ENCODE peak calls at places on chromosomes 5 and 9, in six cellular contexts. One of them, this sample, is unnamed.

GRCh38 chr5:141564216-141564692 is 54.5 kb downstream of the DIAPH1 start:
- DNase-seq in Panc1: peak; percentile 87
- DNase-seq in naive thymus-derived CD4-positive, alpha-beta T cell: peak; percentile 82
- DNase-seq in OCI-LY7: peak; percentile 97
- DNase-seq in AG04450: peak; percentile 90
- DNase-seq in tibial nerve: peak; percentile 92
- DNase-seq in this sample: peak; percentile 16

GRCh38 chr9:135596211-135596610 is 34.7 kb downstream of the PAEP start:
- DNase-seq in Panc1: no peak
- DNase-seq in naive thymus-derived CD4-positive, alpha-beta T cell: no peak
- DNase-seq in OCI-LY7: no peak
- DNase-seq in AG04450: no peak
- DNase-seq in tibial nerve: no peak
- DNase-seq in this sample: no peak

GRCh38 chr9:136840140-136840876 is 2.0 kb upstream of the AJM1 start:
- DNase-seq in Panc1: no peak
- DNase-seq in naive thymus-derived CD4-positive, alpha-beta T cell: no peak
- DNase-seq in OCI-LY7: no peak
- DNase-seq in AG04450: no peak
- DNase-seq in tibial nerve: no peak
- DNase-seq in this sample: no peak

GRCh38 chr5:54257366-54258118 is 52.8 kb downstream of the ARL15 start:
- DNase-seq in Panc1: no peak
- DNase-seq in naive thymus-derived CD4-positive, alpha-beta T cell: no peak
- DNase-seq in OCI-LY7: no peak
- DNase-seq in AG04450: no peak
- DNase-seq in tibial nerve: no peak
- DNase-seq in this sample: no peak

GRCh38 chr9:28234899-28235277 is 661.6 kb upstream of the C9orf72 start:
- DNase-seq in Panc1: no peak
- DNase-seq in naive thymus-derived CD4-positive, alpha-beta T cell: no peak
- DNase-seq in OCI-LY7: no peak
- DNase-seq in AG04450: no peak
- DNase-seq in tibial nerve: no peak
- DNase-seq in this sample: no peak

GRCh38 chr5:159912033-159912800 is 4.1 kb upstream of the ADRA1B start:
- DNase-seq in Panc1: no peak
- DNase-seq in naive thymus-derived CD4-positive, alpha-beta T cell: no peak
- DNase-seq in OCI-LY7: no peak
- DNase-seq in AG04450: no peak
- DNase-seq in tibial nerve: no peak
- DNase-seq in this sample: no peak

GRCh38 chr9:107653263-107653821 is 163.8 kb upstream of the KLF4 start:
- DNase-seq in Panc1: no peak
- DNase-seq in naive thymus-derived CD4-positive, alpha-beta T cell: no peak
- DNase-seq in OCI-LY7: no peak
- DNase-seq in AG04450: no peak
- DNase-seq in tibial nerve: no peak
- DNase-seq in this sample: no peak

GRCh38 chr5:1542755-1543154 is 19.0 kb upstream of the LPCAT1 start:
- DNase-seq in Panc1: peak; percentile 72
- DNase-seq in naive thymus-derived CD4-positive, alpha-beta T cell: no peak
- DNase-seq in OCI-LY7: no peak
- DNase-seq in AG04450: no peak
- DNase-seq in tibial nerve: peak; percentile 40
- DNase-seq in this sample: no peak

GRCh38 chr9:65410926-65411325 is 125.9 kb upstream of the FOXD4L5 start:
- DNase-seq in Panc1: no peak
- DNase-seq in naive thymus-derived CD4-positive, alpha-beta T cell: no peak
- DNase-seq in OCI-LY7: no peak
- DNase-seq in AG04450: no peak
- DNase-seq in tibial nerve: no peak
- DNase-seq in this sample: no peak

GRCh38 chr9:65409471-65409980 is 124.5 kb upstream of the FOXD4L5 start:
- DNase-seq in Panc1: no peak
- DNase-seq in naive thymus-derived CD4-positive, alpha-beta T cell: no peak
- DNase-seq in OCI-LY7: no peak
- DNase-seq in AG04450: no peak
- DNase-seq in tibial nerve: no peak
- DNase-seq in this sample: no peak

GRCh38 chr9:65411901-65412300 is 126.9 kb upstream of the FOXD4L5 start:
- DNase-seq in Panc1: no peak
- DNase-seq in naive thymus-derived CD4-positive, alpha-beta T cell: no peak
- DNase-seq in OCI-LY7: no peak
- DNase-seq in AG04450: no peak
- DNase-seq in tibial nerve: no peak
- DNase-seq in this sample: no peak

DNA sequence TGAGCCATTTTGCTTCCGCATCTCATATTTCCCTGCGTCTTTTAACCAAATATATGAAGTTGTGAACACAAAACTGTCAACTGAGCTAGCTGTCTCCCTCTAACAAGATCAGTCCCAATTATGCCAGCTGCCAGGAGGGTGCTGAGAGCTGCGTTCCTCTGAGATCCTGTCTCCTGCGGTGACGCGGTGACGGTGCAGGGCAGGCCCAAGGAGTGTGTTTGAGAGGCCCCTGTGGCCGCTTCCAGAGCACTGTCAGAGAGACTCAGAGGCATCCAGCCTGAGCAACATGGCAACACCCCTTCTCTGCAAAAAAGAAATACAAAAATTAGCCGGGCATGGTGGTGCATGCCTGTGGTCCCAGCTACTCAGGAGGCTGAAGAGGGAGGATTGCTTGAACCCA is 126.3 kb upstream of the FOXD4L5 start:
- DNase-seq in Panc1: no peak
- DNase-seq in naive thymus-derived CD4-positive, alpha-beta T cell: no peak
- DNase-seq in OCI-LY7: no peak
- DNase-seq in AG04450: no peak
- DNase-seq in tibial nerve: no peak
- DNase-seq in this sample: no peak
- H3K9me3 ChIP-seq in Panc1: no peaks in the 10 kb centered on the region
- H3K9me3 ChIP-seq in naive thymus-derived CD4-positive, alpha-beta T cell: no peaks in the 10 kb centered on the region
- H3K9me3 ChIP-seq in OCI-LY7: no peaks in the 10 kb centered on the region
- H3K9me3 ChIP-seq in AG04450: peaks cover 65% of the 10 kb centered on the region
- H3K9me3 ChIP-seq in tibial nerve: no peaks in the 10 kb centered on the region
- H3K9me3 ChIP-seq in this sample: no peaks in the 10 kb centered on the region

DNA sequence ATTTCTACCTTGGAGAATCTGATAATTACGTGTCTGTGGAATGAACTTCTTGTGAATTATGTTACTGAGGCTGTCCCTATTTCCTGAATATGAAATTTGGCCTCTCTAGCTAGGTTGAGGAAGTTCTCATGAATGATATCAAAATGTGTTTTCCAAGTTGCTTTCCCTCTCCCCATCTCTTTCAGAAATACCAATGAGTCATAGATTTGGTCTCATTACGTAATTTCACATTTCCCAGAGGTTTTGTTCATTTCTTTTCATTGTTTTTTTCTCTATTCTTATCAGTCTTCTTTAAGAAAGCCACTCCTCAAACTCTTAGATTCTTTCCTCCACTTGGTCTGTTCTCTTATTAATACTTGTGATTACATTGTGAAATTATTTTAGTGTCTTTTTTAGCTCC is 923.8 kb upstream of the CDH9 start:
- DNase-seq in Panc1: no peak
- DNase-seq in naive thymus-derived CD4-positive, alpha-beta T cell: no peak
- DNase-seq in OCI-LY7: no peak
- DNase-seq in AG04450: no peak
- DNase-seq in tibial nerve: no peak
- DNase-seq in this sample: no peak
- H3K9me3 ChIP-seq in Panc1: peaks cover 7% of the 10 kb centered on the region
- H3K9me3 ChIP-seq in naive thymus-derived CD4-positive, alpha-beta T cell: no peaks in the 10 kb centered on the region
- H3K9me3 ChIP-seq in OCI-LY7: no peaks in the 10 kb centered on the region
- H3K9me3 ChIP-seq in AG04450: peaks cover 17% of the 10 kb centered on the region
- H3K9me3 ChIP-seq in tibial nerve: no peaks in the 10 kb centered on the region
- H3K9me3 ChIP-seq in this sample: peaks cover 9% of the 10 kb centered on the region

GRCh38 chr5:8188874-8189588 is 320.1 kb downstream of the MTRR start:
- DNase-seq in Panc1: no peak
- DNase-seq in naive thymus-derived CD4-positive, alpha-beta T cell: no peak
- DNase-seq in OCI-LY7: no peak
- DNase-seq in AG04450: no peak
- DNase-seq in tibial nerve: no peak
- DNase-seq in this sample: no peak
- H3K9me3 ChIP-seq in Panc1: no peaks in the 10 kb centered on the region
- H3K9me3 ChIP-seq in naive thymus-derived CD4-positive, alpha-beta T cell: no peaks in the 10 kb centered on the region
- H3K9me3 ChIP-seq in OCI-LY7: no peaks in the 10 kb centered on the region
- H3K9me3 ChIP-seq in AG04450: no peaks in the 10 kb centered on the region
- H3K9me3 ChIP-seq in tibial nerve: no peaks in the 10 kb centered on the region
- H3K9me3 ChIP-seq in this sample: no peaks in the 10 kb centered on the region

GRCh38 chr5:176996780-176997179 is 9.8 kb downstream of the UIMC1 start:
- DNase-seq in Panc1: no peak
- DNase-seq in naive thymus-derived CD4-positive, alpha-beta T cell: no peak
- DNase-seq in OCI-LY7: no peak
- DNase-seq in AG04450: no peak
- DNase-seq in tibial nerve: no peak
- DNase-seq in this sample: no peak

GRCh38 chr5:176998828-176999227 is 7.8 kb downstream of the UIMC1 start:
- DNase-seq in Panc1: no peak
- DNase-seq in naive thymus-derived CD4-positive, alpha-beta T cell: no peak
- DNase-seq in OCI-LY7: no peak
- DNase-seq in AG04450: no peak
- DNase-seq in tibial nerve: no peak
- DNase-seq in this sample: no peak

GRCh38 chr5:176994460-176995121 is 12.0 kb downstream of the UIMC1 start:
- DNase-seq in Panc1: no peak
- DNase-seq in naive thymus-derived CD4-positive, alpha-beta T cell: no peak
- DNase-seq in OCI-LY7: peak; percentile 95
- DNase-seq in AG04450: no peak
- DNase-seq in tibial nerve: no peak
- DNase-seq in this sample: no peak

GRCh38 chr5:176995896-176996767 is 10.4 kb downstream of the UIMC1 start:
- DNase-seq in Panc1: no peak
- DNase-seq in naive thymus-derived CD4-positive, alpha-beta T cell: no peak
- DNase-seq in OCI-LY7: peak; percentile 22
- DNase-seq in AG04450: no peak
- DNase-seq in tibial nerve: no peak
- DNase-seq in this sample: no peak

GRCh38 chr5:176995122-176995490 is 11.5 kb downstream of the UIMC1 start:
- DNase-seq in Panc1: no peak
- DNase-seq in naive thymus-derived CD4-positive, alpha-beta T cell: no peak
- DNase-seq in OCI-LY7: no peak
- DNase-seq in AG04450: no peak
- DNase-seq in tibial nerve: no peak
- DNase-seq in this sample: no peak
- H3K9me3 ChIP-seq in Panc1: peaks cover 4% of the 10 kb centered on the region
- H3K9me3 ChIP-seq in naive thymus-derived CD4-positive, alpha-beta T cell: no peaks in the 10 kb centered on the region
- H3K9me3 ChIP-seq in OCI-LY7: peaks cover 10% of the 10 kb centered on the region
- H3K9me3 ChIP-seq in AG04450: no peaks in the 10 kb centered on the region
- H3K9me3 ChIP-seq in tibial nerve: no peaks in the 10 kb centered on the region
- H3K9me3 ChIP-seq in this sample: peaks cover 5% of the 10 kb centered on the region

This sample was measured in T-helper 17 cell.